ENCODE peak calls at places on chromosomes 16 and 17, in ten cellular contexts. One of them, this sample, is unnamed.

GRCh38 chr17:29012535-29012934 is 6.7 kb upstream of the SEZ6 start:
- DNase-seq in H9: no peak
- DNase-seq in astrocyte of the spinal cord: no peak
- DNase-seq in mucosa of descending colon: no peak
- DNase-seq in BE2C: no peak
- DNase-seq in stomach: no peak
- DNase-seq in nephron progenitor cell: no peak
- DNase-seq in AG09319: no peak
- DNase-seq in lower leg skin: no peak
- DNase-seq in cardiac muscle cell: no peak
- DNase-seq in this sample: no peak

GRCh38 chr17:38465420-38466345 is 37.4 kb downstream of the ARHGAP23 start:
- DNase-seq in stomach: peak
- DNase-seq in H9: no peak
- DNase-seq in AG09319: no peak
- DNase-seq in lower leg skin: no peak
- DNase-seq in mucosa of descending colon: no peak
- DNase-seq in BE2C: no peak
- DNase-seq in astrocyte of the spinal cord: no peak
- DNase-seq in nephron progenitor cell: no peak
- DNase-seq in cardiac muscle cell: no peak
- DNase-seq in this sample: no peak

GRCh38 chr16:83943516-83944050 is 9.5 kb upstream of the OSGIN1 start:
- DNase-seq in stomach: no peak
- DNase-seq in nephron progenitor cell: no peak
- DNase-seq in mucosa of descending colon: no peak
- DNase-seq in AG09319: no peak
- DNase-seq in cardiac muscle cell: peak
- DNase-seq in lower leg skin: no peak
- DNase-seq in BE2C: no peak
- DNase-seq in astrocyte of the spinal cord: no peak
- DNase-seq in H9: no peak
- DNase-seq in this sample: no peak

GRCh38 chr17:59327136-59327878 is 4.1 kb upstream of the YPEL2 start:
- DNase-seq in H9: no peak
- DNase-seq in lower leg skin: no peak
- DNase-seq in stomach: no peak
- DNase-seq in AG09319: no peak
- DNase-seq in nephron progenitor cell: no peak
- DNase-seq in astrocyte of the spinal cord: no peak
- DNase-seq in BE2C: peak
- DNase-seq in mucosa of descending colon: no peak
- DNase-seq in cardiac muscle cell: no peak
- DNase-seq in this sample: no peak

GRCh38 chr16:73217654-73218053 is 169.7 kb upstream of the ZFHX3 start:
- DNase-seq in H9: no peak
- DNase-seq in stomach: no peak
- DNase-seq in astrocyte of the spinal cord: no peak
- DNase-seq in nephron progenitor cell: no peak
- DNase-seq in mucosa of descending colon: no peak
- DNase-seq in AG09319: no peak
- DNase-seq in lower leg skin: no peak
- DNase-seq in BE2C: no peak
- DNase-seq in cardiac muscle cell: no peak
- DNase-seq in this sample: no peak

GRCh38 chr17:33375086-33375485 is 82.0 kb upstream of the ASIC2 start:
- DNase-seq in AG09319: no peak
- DNase-seq in BE2C: no peak
- DNase-seq in lower leg skin: no peak
- DNase-seq in nephron progenitor cell: no peak
- DNase-seq in mucosa of descending colon: no peak
- DNase-seq in H9: no peak
- DNase-seq in stomach: no peak
- DNase-seq in cardiac muscle cell: peak
- DNase-seq in astrocyte of the spinal cord: no peak
- DNase-seq in this sample: no peak

GRCh38 chr16:72815348-72816318 is 232.3 kb downstream of the ZFHX3 start:
- DNase-seq in astrocyte of the spinal cord: no peak
- DNase-seq in AG09319: no peak
- DNase-seq in H9: no peak
- DNase-seq in mucosa of descending colon: no peak
- DNase-seq in lower leg skin: no peak
- DNase-seq in nephron progenitor cell: no peak
- DNase-seq in BE2C: no peak
- DNase-seq in stomach: no peak
- DNase-seq in cardiac muscle cell: no peak
- DNase-seq in this sample: no peak

GRCh38 chr17:59427996-59428395 is 96.5 kb downstream of the YPEL2 start:
- DNase-seq in H9: no peak
- DNase-seq in cardiac muscle cell: no peak
- DNase-seq in BE2C: no peak
- DNase-seq in nephron progenitor cell: no peak
- DNase-seq in astrocyte of the spinal cord: no peak
- DNase-seq in AG09319: no peak
- DNase-seq in mucosa of descending colon: no peak
- DNase-seq in stomach: no peak
- DNase-seq in lower leg skin: no peak
- DNase-seq in this sample: no peak

GRCh38 chr17:78659546-78659945 is 82.3 kb upstream of the DNAH17 start:
- DNase-seq in mucosa of descending colon: peak
- DNase-seq in lower leg skin: no peak
- DNase-seq in astrocyte of the spinal cord: no peak
- DNase-seq in H9: no peak
- DNase-seq in cardiac muscle cell: no peak
- DNase-seq in nephron progenitor cell: no peak
- DNase-seq in BE2C: no peak
- DNase-seq in stomach: no peak
- DNase-seq in AG09319: no peak
- DNase-seq in this sample: no peak

GRCh38 chr17:16923097-16923903 is 48.6 kb downstream of the TNFRSF13B start:
- DNase-seq in AG09319: no peak
- DNase-seq in lower leg skin: no peak
- DNase-seq in mucosa of descending colon: peak
- DNase-seq in H9: no peak
- DNase-seq in BE2C: no peak
- DNase-seq in stomach: peak
- DNase-seq in nephron progenitor cell: no peak
- DNase-seq in cardiac muscle cell: no peak
- DNase-seq in astrocyte of the spinal cord: no peak
- DNase-seq in this sample: no peak

GRCh38 chr16:977096-977701 is 4.4 kb upstream of the SOX8 start:
- DNase-seq in mucosa of descending colon: no peak
- DNase-seq in lower leg skin: no peak
- DNase-seq in nephron progenitor cell: peak
- DNase-seq in astrocyte of the spinal cord: no peak
- DNase-seq in cardiac muscle cell: no peak
- DNase-seq in stomach: no peak
- DNase-seq in BE2C: no peak
- DNase-seq in H9: no peak
- DNase-seq in AG09319: no peak
- DNase-seq in this sample: peak

GRCh38 chr17:61219460-61219859 is 180.2 kb upstream of the TBX2 start:
- DNase-seq in AG09319: no peak
- DNase-seq in H9: no peak
- DNase-seq in astrocyte of the spinal cord: no peak
- DNase-seq in nephron progenitor cell: no peak
- DNase-seq in cardiac muscle cell: peak
- DNase-seq in BE2C: peak
- DNase-seq in mucosa of descending colon: no peak
- DNase-seq in stomach: no peak
- DNase-seq in lower leg skin: no peak
- DNase-seq in this sample: peak

GRCh38 chr17:17682737-17683675 is 1.7 kb downstream of the RAI1 start:
- DNase-seq in AG09319: peak
- DNase-seq in mucosa of descending colon: peak
- DNase-seq in stomach: peak
- DNase-seq in BE2C: peak
- DNase-seq in astrocyte of the spinal cord: peak
- DNase-seq in nephron progenitor cell: peak
- DNase-seq in cardiac muscle cell: peak
- DNase-seq in H9: peak
- DNase-seq in lower leg skin: peak
- DNase-seq in this sample: peak

GRCh38 chr17:39462644-39463375 is 1.5 kb downstream of the CDK12 start:
- DNase-seq in stomach: no peak
- DNase-seq in cardiac muscle cell: peak
- DNase-seq in H9: no peak
- DNase-seq in AG09319: no peak
- DNase-seq in BE2C: no peak
- DNase-seq in mucosa of descending colon: no peak
- DNase-seq in astrocyte of the spinal cord: no peak
- DNase-seq in lower leg skin: no peak
- DNase-seq in nephron progenitor cell: peak
- DNase-seq in this sample: peak

DNA sequence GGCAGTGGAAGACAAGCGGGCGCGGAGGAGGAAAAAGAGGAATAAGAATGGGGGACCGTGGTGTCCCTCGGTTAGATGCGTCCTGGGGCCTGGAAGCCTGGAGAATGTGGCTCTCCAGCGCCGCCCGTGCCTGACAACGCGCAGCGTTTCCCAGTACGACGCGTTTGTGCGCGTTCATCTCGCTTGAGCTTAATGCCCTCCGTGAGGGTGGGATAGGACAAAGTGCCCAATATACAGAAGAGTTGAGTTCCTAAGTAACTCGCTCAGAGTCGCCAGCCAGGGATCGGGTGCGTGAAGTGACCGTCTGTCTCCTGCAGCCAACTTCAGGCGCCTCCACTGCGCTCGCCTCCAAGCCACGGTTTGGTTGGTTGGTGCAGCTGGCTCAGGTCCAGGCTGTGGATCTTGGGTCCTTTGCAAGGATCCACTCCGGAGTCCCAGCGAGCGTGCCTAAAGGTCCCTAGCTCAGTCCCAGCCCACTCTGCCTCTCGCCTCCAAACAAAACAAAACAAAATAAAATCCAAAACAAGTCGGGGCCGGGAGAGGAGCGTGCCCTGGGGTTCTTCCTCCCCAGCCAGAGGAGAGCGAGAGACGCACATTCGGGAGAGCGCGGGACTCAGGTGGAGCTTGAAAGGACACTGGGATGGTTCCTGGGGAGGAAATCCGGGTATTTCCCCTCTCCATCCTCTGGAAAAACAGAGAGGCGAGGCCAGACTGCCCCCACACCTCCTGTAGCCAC is 951 bp downstream of the GALR2 start:
- DNase-seq in mucosa of descending colon: no peak
- DNase-seq in H9: peak
- DNase-seq in nephron progenitor cell: peak
- DNase-seq in lower leg skin: no peak
- DNase-seq in BE2C: no peak
- DNase-seq in cardiac muscle cell: peak
- DNase-seq in stomach: no peak
- DNase-seq in AG09319: no peak
- DNase-seq in astrocyte of the spinal cord: no peak
- DNase-seq in this sample: peak
- TF ChIP-seq CTCF in mucosa of descending colon: no peak
- TF ChIP-seq CTCF in H9: peak
- TF ChIP-seq CTCF in nephron progenitor cell: peak
- TF ChIP-seq CTCF in lower leg skin: no peak
- TF ChIP-seq CTCF in BE2C: peak
- TF ChIP-seq CTCF in cardiac muscle cell: peak
- TF ChIP-seq CTCF in stomach: no peak
- TF ChIP-seq CTCF in AG09319: no peak
- TF ChIP-seq CTCF in astrocyte of the spinal cord: peak
- TF ChIP-seq CTCF in this sample: no peak

GRCh38 chr17:14886200-14886739 is 378.9 kb downstream of the PMP22 start:
- DNase-seq in mucosa of descending colon: no peak
- DNase-seq in lower leg skin: no peak
- DNase-seq in nephron progenitor cell: no peak
- DNase-seq in stomach: no peak
- DNase-seq in BE2C: no peak
- DNase-seq in H9: peak
- DNase-seq in astrocyte of the spinal cord: peak
- DNase-seq in AG09319: no peak
- DNase-seq in cardiac muscle cell: peak
- DNase-seq in this sample: no peak
- TF ChIP-seq CTCF in mucosa of descending colon: no peak
- TF ChIP-seq CTCF in lower leg skin: no peak
- TF ChIP-seq CTCF in nephron progenitor cell: no peak
- TF ChIP-seq CTCF in stomach: no peak
- TF ChIP-seq CTCF in BE2C: peak
- TF ChIP-seq CTCF in H9: peak
- TF ChIP-seq CTCF in astrocyte of the spinal cord: peak
- TF ChIP-seq CTCF in AG09319: peak
- TF ChIP-seq CTCF in cardiac muscle cell: peak
- TF ChIP-seq CTCF in this sample: no peak

GRCh38 chr17:8986295-8986694 is 20.8 kb upstream of the PIK3R5 start:
- DNase-seq in AG09319: no peak
- DNase-seq in astrocyte of the spinal cord: no peak
- DNase-seq in nephron progenitor cell: no peak
- DNase-seq in lower leg skin: no peak
- DNase-seq in cardiac muscle cell: no peak
- DNase-seq in H9: no peak
- DNase-seq in BE2C: no peak
- DNase-seq in mucosa of descending colon: no peak
- DNase-seq in stomach: no peak
- DNase-seq in this sample: no peak
- TF ChIP-seq CTCF in AG09319: no peak
- TF ChIP-seq CTCF in astrocyte of the spinal cord: peak
- TF ChIP-seq CTCF in nephron progenitor cell: no peak
- TF ChIP-seq CTCF in lower leg skin: no peak
- TF ChIP-seq CTCF in cardiac muscle cell: peak
- TF ChIP-seq CTCF in H9: no peak
- TF ChIP-seq CTCF in BE2C: no peak
- TF ChIP-seq CTCF in mucosa of descending colon: no peak
- TF ChIP-seq CTCF in stomach: no peak
- TF ChIP-seq CTCF in this sample: no peak

GRCh38 chr17:57905875-57906455 is 49.2 kb downstream of the CUEDC1 start:
- DNase-seq in nephron progenitor cell: no peak
- DNase-seq in stomach: no peak
- DNase-seq in AG09319: no peak
- DNase-seq in mucosa of descending colon: no peak
- DNase-seq in BE2C: no peak
- DNase-seq in astrocyte of the spinal cord: no peak
- DNase-seq in lower leg skin: no peak
- DNase-seq in H9: no peak
- DNase-seq in cardiac muscle cell: no peak
- DNase-seq in this sample: no peak

GRCh38 chr17:57909548-57909947 is 45.7 kb downstream of the CUEDC1 start:
- DNase-seq in BE2C: no peak
- DNase-seq in stomach: no peak
- DNase-seq in mucosa of descending colon: peak
- DNase-seq in AG09319: no peak
- DNase-seq in lower leg skin: no peak
- DNase-seq in H9: peak
- DNase-seq in astrocyte of the spinal cord: no peak
- DNase-seq in cardiac muscle cell: no peak
- DNase-seq in nephron progenitor cell: no peak
- DNase-seq in this sample: no peak

GRCh38 chr17:57903961-57904360 is 51.3 kb downstream of the CUEDC1 start:
- DNase-seq in BE2C: no peak
- DNase-seq in nephron progenitor cell: no peak
- DNase-seq in AG09319: no peak
- DNase-seq in stomach: no peak
- DNase-seq in mucosa of descending colon: no peak
- DNase-seq in lower leg skin: no peak
- DNase-seq in astrocyte of the spinal cord: no peak
- DNase-seq in H9: no peak
- DNase-seq in cardiac muscle cell: no peak
- DNase-seq in this sample: no peak

GRCh38 chr17:57908278-57908677 is 46.9 kb downstream of the CUEDC1 start:
- DNase-seq in lower leg skin: no peak
- DNase-seq in BE2C: no peak
- DNase-seq in nephron progenitor cell: no peak
- DNase-seq in AG09319: no peak
- DNase-seq in stomach: no peak
- DNase-seq in cardiac muscle cell: no peak
- DNase-seq in H9: no peak
- DNase-seq in mucosa of descending colon: peak
- DNase-seq in astrocyte of the spinal cord: no peak
- DNase-seq in this sample: no peak

GRCh38 chr17:57906910-57907309 is 48.3 kb downstream of the CUEDC1 start:
- DNase-seq in cardiac muscle cell: peak
- DNase-seq in BE2C: no peak
- DNase-seq in lower leg skin: no peak
- DNase-seq in stomach: no peak
- DNase-seq in astrocyte of the spinal cord: no peak
- DNase-seq in H9: peak
- DNase-seq in mucosa of descending colon: no peak
- DNase-seq in nephron progenitor cell: no peak
- DNase-seq in AG09319: no peak
- DNase-seq in this sample: no peak
- TF ChIP-seq CTCF in cardiac muscle cell: peak
- TF ChIP-seq CTCF in BE2C: no peak
- TF ChIP-seq CTCF in lower leg skin: no peak
- TF ChIP-seq CTCF in stomach: no peak
- TF ChIP-seq CTCF in astrocyte of the spinal cord: peak
- TF ChIP-seq CTCF in H9: peak
- TF ChIP-seq CTCF in mucosa of descending colon: no peak
- TF ChIP-seq CTCF in nephron progenitor cell: peak
- TF ChIP-seq CTCF in AG09319: no peak
- TF ChIP-seq CTCF in this sample: no peak